ENCODE peak calls at places on chromosomes 11 and 22, in five cellular contexts. F is GM12878, O is A549, G is H1, B is HepG2. J is an unnamed sample.

GRCh38 chr22:40300884-40301672 is 45.2 kb upstream of the ADSL start:
- DNase-seq in F (peak), O (no peak), G (no peak), B (no peak), J (no peak)

GRCh38 chr11:65366340-65366773 is 11.8 kb downstream of the TIGD3 start:
- DNase-seq in F (no peak), O (peak), G (no peak), B (peak), J (peak)

GRCh38 chr22:35230839-35231584 is 26.3 kb upstream of the HMGXB4 start:
- DNase-seq in F (no peak), O (peak), G (no peak), B (peak), J (peak)

GRCh38 chr11:124751741-124752470 is at the start of gene VSIG2:
- DNase-seq in F (no peak), O (no peak), G (peak), B (no peak), J (peak)

GRCh38 chr11:90344546-90344945 is 121.7 kb upstream of the CHORDC1 start:
- DNase-seq in F (no peak), O (no peak), G (no peak), B (no peak), J (no peak)

GRCh38 chr11:2306971-2307732 is 5.3 kb downstream of the TSPAN32 start:
- DNase-seq in F (no peak), O (no peak), G (no peak), B (no peak), J (peak)

GRCh38 chr11:107549954-107550285 is 15.6 kb downstream of the ALKBH8 start:
- DNase-seq in F (no peak), O (no peak), G (no peak), B (no peak), J (no peak)

GRCh38 chr22:46065733-46066454 is 84.4 kb upstream of the PPARA start:
- DNase-seq in F (no peak), O (no peak), G (no peak), B (no peak), J (no peak)

GRCh38 chr11:47510231-47510630 is 42.7 kb downstream of the CELF1 start:
- DNase-seq in F (no peak), O (no peak), G (no peak), B (no peak), J (no peak)

GRCh38 chr11:18012314-18012905 is 437 bp downstream of the SERGEF start:
- DNase-seq in F (no peak), O (peak), G (no peak), B (peak), J (peak)

GRCh38 chr11:68214173-68215086 is 1.3 kb upstream of the KMT5B start:
- DNase-seq in F (no peak), O (no peak), G (peak), B (no peak), J (peak)
- TF ChIP-seq CHD2 in F (no peak), O (no peak), G (no peak), B (no peak), J (no peak)

GRCh38 chr11:123195182-123196059 is at the start of gene CLMP:
- DNase-seq in F (no peak), O (no peak), G (peak), B (no peak), J (peak)
- TF ChIP-seq CHD2 in F (no peak), O (no peak), G (no peak), B (no peak), J (no peak)

DNA sequence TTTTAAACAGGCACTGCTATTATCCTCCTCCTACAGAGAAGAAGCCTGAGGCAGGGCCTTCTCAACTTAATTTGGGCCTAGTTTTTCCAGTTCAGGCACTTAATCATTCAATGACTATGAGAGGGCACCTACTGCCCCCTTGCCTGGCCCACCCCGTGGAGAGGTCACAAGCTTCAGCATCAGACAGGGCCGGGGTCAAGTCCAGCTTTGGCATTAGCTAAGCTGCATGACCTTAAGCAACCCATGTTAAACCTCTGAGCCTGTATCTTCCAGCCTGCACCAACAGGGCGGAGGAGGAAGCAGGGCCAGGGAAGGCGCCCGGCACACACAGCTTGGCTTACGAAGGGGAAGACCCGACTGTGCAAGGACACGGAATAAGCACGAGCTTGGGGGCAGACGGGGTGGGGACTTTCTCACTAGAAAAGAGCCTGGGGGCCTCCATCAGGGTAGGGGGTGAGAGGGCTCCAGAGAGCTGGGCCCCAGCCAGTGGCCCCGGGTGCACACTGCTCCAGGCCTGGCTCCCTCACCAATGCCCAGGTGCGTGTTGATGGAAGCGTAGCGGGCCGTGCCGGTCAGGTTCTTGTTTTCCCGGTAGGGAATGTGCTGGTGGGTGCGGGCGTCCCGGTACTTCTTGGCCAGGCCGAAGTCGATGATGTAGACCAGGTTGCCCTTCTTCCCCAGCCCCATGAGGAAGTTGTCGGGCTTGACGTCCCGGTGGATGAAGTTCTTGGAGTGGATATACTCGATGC is 16.9 kb downstream of the CSNK1E start:
- DNase-seq in F (no peak), O (no peak), G (no peak), B (no peak), J (no peak)
- TF ChIP-seq CHD2 in F (no peak), O (no peak), G (no peak), B (no peak), J (no peak)

GRCh38 chr22:47380692-47381091 is 618.2 kb downstream of the TBC1D22A start:
- DNase-seq in F (no peak), O (no peak), G (no peak), B (no peak), J (no peak)
- TF ChIP-seq CHD2 in F (no peak), O (no peak), G (no peak), B (no peak), J (no peak)

J was measured in SK-N-SH.